ENCODE peak calls at places on chromosomes 1 and 21, in six cellular contexts. Q is central memory CD8-positive, alpha-beta T cell; P is nephron progenitor cell; E is fibroblast of the conjunctiva; L is SK-N-MC; X is NCI-H1694. F is an unnamed sample.

GRCh38 chr1:223726380-223727001 is 14.2 kb downstream of the CAPN2 start:
- DNase-seq in P (no peak), E (peak), X (no peak), Q (peak), L (no peak), F (peak)

GRCh38 chr1:215273838-215274516 is 191.4 kb downstream of the KCNK2 start:
- DNase-seq in Q (no peak), L (peak), X (no peak), E (peak), P (no peak), F (no peak)

GRCh38 chr1:33182452-33182851 is 609 bp upstream of the TRIM62 start:
- DNase-seq in X (peak), E (peak), L (no peak), Q (no peak), P (peak), F (no peak)

GRCh38 chr21:33394260-33394659 is 9.0 kb upstream of the IFNGR2 start:
- DNase-seq in P (no peak), E (no peak), L (no peak), Q (no peak), X (no peak), F (no peak)

GRCh38 chr21:21851657-21852056 is 853.4 kb downstream of the NCAM2 start:
- DNase-seq in L (no peak), Q (no peak), E (no peak), X (no peak), P (no peak), F (no peak)

GRCh38 chr1:116909511-116910378 is at the start of gene PTGFRN:
- DNase-seq in P (peak), L (no peak), X (peak), Q (no peak), E (peak), F (no peak)

GRCh38 chr1:186828612-186829542 is at the start of gene PLA2G4A:
- DNase-seq in L (no peak), E (peak), P (peak), X (no peak), Q (no peak), F (peak)

GRCh38 chr21:36926989-36927695 is 39.3 kb downstream of the HLCS start:
- DNase-seq in X (no peak), L (no peak), P (no peak), E (no peak), Q (no peak), F (no peak)

GRCh38 chr1:51990478-51990965 is at the start of gene RAB3B:
- DNase-seq in P (peak), L (no peak), E (peak), X (no peak), Q (peak), F (no peak)

GRCh38 chr1:109768335-109768650 is 4.6 kb upstream of the EPS8L3 start:
- DNase-seq in P (no peak), E (no peak), X (no peak), L (no peak), Q (no peak), F (no peak)

GRCh38 chr21:26653431-26653830 is 80.3 kb upstream of the CYYR1 start:
- DNase-seq in L (no peak), E (no peak), P (no peak), Q (no peak), X (no peak), F (no peak)

GRCh38 chr21:37849703-37850102 is 66.6 kb downstream of the KCNJ6 start:
- DNase-seq in Q (no peak), L (no peak), P (no peak), E (peak), X (no peak), F (peak)

GRCh38 chr1:41668967-41669366 is 184.5 kb upstream of the EDN2 start:
- DNase-seq in L (no peak), E (no peak), X (no peak), Q (no peak), P (no peak), F (no peak)

GRCh38 chr1:16026723-16027484 is 5.1 kb downstream of the CLCNKA start:
- DNase-seq in P (peak), E (no peak), Q (no peak), X (no peak), L (no peak), F (no peak)

GRCh38 chr21:38950388-38951094 is 144.8 kb downstream of the ETS2 start:
- DNase-seq in Q (no peak), P (no peak), E (no peak), X (no peak), L (no peak), F (no peak)

GRCh38 chr21:45326169-45326833 is 38.6 kb upstream of the POFUT2 start:
- DNase-seq in Q (no peak), E (no peak), P (no peak), X (no peak), L (no peak), F (no peak)

GRCh38 chr1:206559661-206559995 is 52.3 kb downstream of the RASSF5 start:
- DNase-seq in E (no peak), X (no peak), L (no peak), P (no peak), Q (no peak), F (no peak)

GRCh38 chr1:19863804-19864203 is 18.4 kb upstream of the OTUD3 start:
- DNase-seq in Q (no peak), X (no peak), P (no peak), L (no peak), E (no peak), F (no peak)

GRCh38 chr1:231720652-231721325 is 94.2 kb downstream of the DISC1 start:
- DNase-seq in L (no peak), E (no peak), Q (no peak), X (no peak), P (no peak), F (no peak)

GRCh38 chr1:115332813-115333608 is 5.0 kb downstream of the NGF start:
- DNase-seq in P (no peak), L (no peak), X (no peak), E (peak), Q (no peak), F (peak)

GRCh38 chr1:200527670-200528069 is 92.9 kb downstream of the KIF14 start:
- DNase-seq in P (no peak), Q (no peak), L (no peak), X (no peak), E (no peak), F (no peak)

GRCh38 chr21:45057886-45058285 is 16.5 kb upstream of the ADARB1 start:
- DNase-seq in E (no peak), L (no peak), Q (no peak), P (no peak), X (no peak), F (no peak)

GRCh38 chr1:60596791-60597748 is 485.3 kb upstream of the NFIA start:
- DNase-seq in L (no peak), E (no peak), X (no peak), Q (no peak), P (no peak), F (no peak)

GRCh38 chr1:31717341-31717740 is 13.5 kb upstream of the COL16A1 start:
- DNase-seq in X (no peak), L (no peak), Q (no peak), P (no peak), E (no peak), F (no peak)

GRCh38 chr21:19507682-19508260 is 1104.2 kb upstream of the TMPRSS15 start:
- DNase-seq in X (no peak), E (peak), Q (no peak), P (no peak), L (no peak), F (no peak)

GRCh38 chr1:81305997-81306452 is 494.7 kb upstream of the ADGRL2 start:
- DNase-seq in Q (no peak), E (peak), L (no peak), X (peak), P (peak), F (no peak)

GRCh38 chr1:20200966-20201365 is 14.6 kb upstream of the PLA2G2C start:
- DNase-seq in P (no peak), Q (no peak), L (no peak), E (no peak), X (no peak), F (no peak)

GRCh38 chr1:157116735-157117103 is 17.1 kb upstream of the ETV3L start:
- DNase-seq in E (no peak), X (no peak), P (no peak), Q (no peak), L (no peak), F (no peak)

GRCh38 chr1:20281801-20282200 is 8.9 kb upstream of the VWA5B1 start:
- DNase-seq in L (no peak), X (no peak), P (no peak), Q (no peak), E (no peak), F (no peak)

GRCh38 chr1:55065649-55066048 is 26.3 kb downstream of the PCSK9 start:
- DNase-seq in E (no peak), X (peak), P (no peak), Q (no peak), L (no peak), F (no peak)

GRCh38 chr1:197798492-197798891 is 23.2 kb upstream of the DENND1B start:
- DNase-seq in E (no peak), L (no peak), X (no peak), Q (no peak), P (no peak), F (no peak)

GRCh38 chr1:22861764-22862440 is 110.8 kb downstream of the LACTBL1 start:
- DNase-seq in Q (no peak), P (peak), X (peak), E (no peak), L (no peak), F (no peak)

GRCh38 chr1:41810446-41810845 is 108.3 kb downstream of the HIVEP3 start:
- DNase-seq in Q (peak), X (no peak), P (peak), E (no peak), L (no peak), F (no peak)

GRCh38 chr1:178282949-178283367 is 189.1 kb downstream of the RASAL2 start:
- DNase-seq in Q (no peak), E (peak), L (no peak), P (no peak), X (peak), F (no peak)

GRCh38 chr1:115575661-115576060 is 66.1 kb upstream of the VANGL1 start:
- DNase-seq in E (no peak), X (no peak), Q (no peak), P (no peak), L (no peak), F (no peak)

GRCh38 chr1:230781596-230781995 is 34.4 kb downstream of the CAPN9 start:
- DNase-seq in Q (no peak), E (no peak), X (no peak), P (no peak), L (no peak), F (no peak)

GRCh38 chr1:58858344-58858673 is 74.5 kb upstream of the JUN start:
- DNase-seq in P (no peak), E (no peak), L (no peak), Q (no peak), X (peak), F (no peak)

GRCh38 chr1:237713886-237714285 is 176.8 kb downstream of the ZP4 start:
- DNase-seq in Q (no peak), L (no peak), X (no peak), P (no peak), E (no peak), F (peak)

GRCh38 chr1:156511656-156512055 is 11.1 kb upstream of the MEF2D start:
- DNase-seq in P (no peak), E (peak), Q (no peak), X (no peak), L (no peak), F (no peak)

GRCh38 chr1:72186733-72187307 is 95.5 kb downstream of the NEGR1 start:
- DNase-seq in X (peak), E (peak), P (no peak), L (peak), Q (no peak), F (no peak)